ENCODE peak calls at places on chromosome 15, in four cellular contexts. U is HepG2, F is GM12878, J is K562. T is an unnamed sample.

GRCh38 chr15:88745075-88745474 is 58.2 kb upstream of the ACAN start:
- DNase-seq in J (no peak), F (no peak), U (no peak), T (no peak)

GRCh38 chr15:25849431-25849921 is 13.7 kb downstream of the ATP10A start:
- DNase-seq in U (no peak), F (no peak), J (no peak), T (no peak)

GRCh38 chr15:79179108-79179561 is 88.6 kb upstream of the RASGRF1 start:
- DNase-seq in U (peak; percentile 73), J (peak; percentile 88), F (no peak), T (no peak)

GRCh38 chr15:23403550-23403949 is 43.5 kb downstream of the GOLGA6L2 start:
- DNase-seq in U (no peak), J (no peak), F (no peak), T (no peak)

GRCh38 chr15:67127925-67128324 is 62.5 kb downstream of the SMAD3 start:
- DNase-seq in F (no peak), J (no peak), U (no peak), T (no peak)

GRCh38 chr15:68618339-68619302 is 39.8 kb downstream of the CORO2B start:
- DNase-seq in F (no peak), J (no peak), U (no peak), T (no peak)

GRCh38 chr15:28890711-28891495 is 5.1 kb downstream of the APBA2 start:
- DNase-seq in U (no peak), F (no peak), J (no peak), T (no peak)

GRCh38 chr15:39855400-39855799 is 64.7 kb downstream of the GPR176 start:
- DNase-seq in F (no peak), J (no peak), U (no peak), T (no peak)

GRCh38 chr15:87577336-87577735 is 679.2 kb downstream of the NTRK3 start:
- DNase-seq in F (no peak), U (no peak), J (no peak), T (no peak)

GRCh38 chr15:82371649-82372048 is 22.4 kb upstream of the GOLGA6L10 start:
- DNase-seq in J (no peak), U (no peak), F (no peak), T (no peak)

GRCh38 chr15:52247481-52247880 is 48.1 kb downstream of the MYO5C start:
- DNase-seq in J (no peak), F (no peak), U (no peak), T (no peak)

GRCh38 chr15:29121369-29121656 is 148.3 kb downstream of the NSMCE3 start:
- DNase-seq in F (no peak), U (no peak), J (no peak), T (no peak)

GRCh38 chr15:63701365-63701764 is 104.2 kb downstream of the FBXL22 start:
- DNase-seq in J (no peak), U (no peak), F (no peak), T (no peak)

GRCh38 chr15:84911879-84912660 is 27.6 kb downstream of the SLC28A1 start:
- DNase-seq in U (peak; percentile 89), F (no peak), J (no peak), T (no peak)

GRCh38 chr15:31279221-31280036 is 47.2 kb upstream of the KLF13 start:
- DNase-seq in U (no peak), F (no peak), J (no peak), T (peak; percentile 3)
- TF ChIP-seq NR2C2 in U (no peak), F (no peak), J (no peak), T (no peak)

GRCh38 chr15:49688135-49688790 is 67.4 kb downstream of the DTWD1 start:
- DNase-seq in F (no peak), U (no peak), J (no peak), T (no peak)

GRCh38 chr15:49692514-49693090 is 71.8 kb downstream of the DTWD1 start:
- DNase-seq in F (no peak), J (no peak), U (no peak), T (no peak)

GRCh38 chr15:49696441-49696840 is 75.6 kb downstream of the DTWD1 start:
- DNase-seq in J (no peak), F (no peak), U (no peak), T (no peak)

GRCh38 chr15:49697121-49697520 is 76.3 kb downstream of the DTWD1 start:
- DNase-seq in F (no peak), J (no peak), U (no peak), T (no peak)

DNA sequence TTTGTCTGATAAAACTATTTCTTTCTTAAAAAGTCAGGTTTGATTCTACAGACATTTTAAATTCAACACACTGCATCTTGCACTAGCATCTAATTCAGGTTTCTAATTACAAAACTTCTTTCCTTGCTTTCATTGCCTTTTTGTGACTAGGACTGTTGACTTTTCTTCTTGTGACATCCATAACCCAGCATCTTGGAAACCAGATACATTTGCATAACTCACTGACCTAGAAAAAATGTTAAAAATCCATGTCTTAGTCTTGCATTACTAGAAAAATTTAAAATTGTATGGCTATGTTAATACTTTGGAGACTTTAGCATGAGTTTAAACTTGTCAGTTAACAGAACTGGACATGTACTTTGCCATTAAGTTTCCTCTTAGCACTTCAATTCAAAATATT is 72.6 kb downstream of the DTWD1 start:
- DNase-seq in F (no peak), U (no peak), J (no peak), T (no peak)
- TF ChIP-seq NR2C2 in F (no peak), U (no peak), J (no peak), T (no peak)

GRCh38 chr15:58549013-58549779 is 117.4 kb downstream of the LIPC start:
- DNase-seq in U (no peak), J (no peak), F (no peak), T (no peak)

GRCh38 chr15:58548308-58549012 is 116.7 kb downstream of the LIPC start:
- DNase-seq in J (no peak), U (no peak), F (no peak), T (no peak)

GRCh38 chr15:58547628-58548307 is 116.0 kb downstream of the LIPC start:
- DNase-seq in J (no peak), F (no peak), U (no peak), T (no peak)

GRCh38 chr15:58551084-58551763 is 119.4 kb downstream of the LIPC start:
- DNase-seq in J (no peak), U (no peak), F (peak; percentile 31), T (no peak)

DNA sequence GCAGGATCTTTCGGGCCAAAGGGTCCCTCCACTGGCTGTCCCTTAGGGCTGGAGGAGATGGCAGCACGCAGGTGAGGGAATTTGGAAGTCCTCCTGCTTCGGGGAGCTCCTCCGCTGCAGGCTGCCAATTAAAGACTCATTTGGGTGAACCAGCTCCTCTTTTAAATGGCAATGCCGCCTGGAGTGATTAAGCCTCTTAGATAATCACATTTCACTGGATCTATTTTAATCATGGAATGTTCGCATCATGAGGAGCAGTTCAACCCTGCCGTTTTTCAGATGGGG is 117.9 kb downstream of the LIPC start:
- DNase-seq in U (no peak), F (no peak), J (no peak), T (no peak)
- TF ChIP-seq NR2C2 in U (no peak), F (no peak), J (no peak), T (no peak)

DNA sequence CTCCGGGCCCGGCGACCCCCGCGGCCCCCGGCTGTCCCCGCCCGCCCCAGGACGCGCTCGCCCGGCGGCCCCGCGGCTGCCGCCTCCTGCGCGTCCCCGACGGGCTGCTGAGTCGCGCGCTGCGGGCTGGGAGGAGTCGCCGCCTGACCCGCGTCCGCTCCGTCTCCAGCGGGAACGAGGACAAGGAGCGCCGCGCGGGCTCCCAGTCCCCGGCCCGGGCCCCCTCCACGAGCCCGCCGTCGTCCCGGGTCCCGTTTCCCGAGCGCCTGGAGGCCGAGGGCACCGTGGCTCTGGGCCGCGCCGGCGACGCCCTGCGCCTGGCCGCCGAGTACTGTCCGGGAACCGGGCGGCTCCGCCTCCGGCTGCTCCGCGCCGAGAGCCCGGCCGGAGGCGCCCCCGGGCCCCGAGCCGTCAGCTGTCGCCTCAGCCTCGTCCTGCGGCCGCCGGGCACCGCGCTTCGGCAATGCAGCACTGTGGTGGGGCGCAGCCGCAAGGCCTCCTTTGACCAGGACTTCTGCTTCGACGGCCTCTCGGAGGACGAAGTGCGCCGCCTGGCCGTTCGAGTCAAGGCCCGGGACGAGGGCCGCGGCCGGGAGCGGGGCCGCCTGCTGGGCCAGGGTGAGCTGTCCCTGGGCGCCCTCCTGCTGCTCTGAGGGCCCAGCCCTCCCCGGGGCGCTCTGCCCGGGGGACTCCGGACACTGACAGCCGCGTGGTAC is 1.5 kb downstream of the C2CD4A start:
- DNase-seq in F (no peak), U (peak; percentile 25), J (peak; percentile 15), T (peak; percentile 67)
- TF ChIP-seq NR2C2 in F (no peak), U (no peak), J (no peak), T (no peak)

DNA sequence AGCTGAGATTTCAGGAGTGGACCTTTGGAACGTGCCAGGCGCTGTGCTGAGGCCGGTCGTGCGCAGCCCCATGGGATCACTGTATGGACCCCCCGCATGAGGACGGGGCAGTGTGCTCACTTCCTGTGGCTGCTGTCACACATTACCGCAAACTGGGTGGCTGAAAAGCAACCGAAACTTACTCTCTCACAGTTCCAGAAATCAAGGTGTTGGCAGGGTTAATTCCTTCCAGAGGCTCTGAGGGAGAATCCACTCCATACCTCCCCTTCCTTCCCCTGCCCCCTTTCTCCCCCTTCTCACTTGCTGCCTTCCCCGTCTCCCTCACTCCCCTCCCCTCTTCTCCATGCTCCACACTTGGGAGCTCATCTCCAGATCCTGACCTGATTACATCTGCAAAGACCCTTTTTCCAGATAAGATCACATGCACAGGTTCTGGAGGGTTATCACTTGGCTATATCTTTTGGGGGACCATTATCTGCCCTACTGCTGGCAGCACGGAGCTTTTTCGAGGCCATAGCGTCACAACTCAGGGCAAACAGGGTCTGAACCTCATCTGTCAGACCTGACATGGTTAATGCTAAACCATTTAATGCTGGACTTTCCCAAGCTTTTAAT is 41.2 kb downstream of the KLF13 start:
- DNase-seq in U (no peak), J (no peak), F (no peak), T (no peak)
- TF ChIP-seq NR2C2 in U (no peak), J (no peak), F (no peak), T (no peak)

GRCh38 chr15:95615436-95615835 is 715.1 kb upstream of the NR2F2 start:
- DNase-seq in J (no peak), U (no peak), F (no peak), T (no peak)
- TF ChIP-seq NR2C2 in J (no peak), U (no peak), F (no peak), T (no peak)

T was measured in WTC11.